ENCODE peak calls at places on chromosomes 12 and 14, in six cellular contexts. F is AG04450; Z is aorta; N is esophagus squamous epithelium; J is HCT116; S is CD4-positive, alpha-beta T cell. A is an unnamed sample.
A peak's percentile ranks its signal among the peaks of the same experiment; 100 is the strongest.

GRCh38 chr14:67426983-67427601 is 15.1 kb upstream of the PLEK2 start:
- DNase-seq in J (peak; percentile 71), Z (peak; percentile 84), S (peak; percentile 61), F (peak; percentile 45), N (no peak), A (peak; percentile 78)

GRCh38 chr12:112777387-112778025 is 14.0 kb upstream of the RPH3A start:
- DNase-seq in F (no peak), N (no peak), S (no peak), Z (no peak), J (no peak), A (no peak)

GRCh38 chr14:53038629-53039028 is 87.8 kb upstream of the FERMT2 start:
- DNase-seq in J (no peak), S (no peak), F (no peak), Z (no peak), N (no peak), A (no peak)

GRCh38 chr12:27730097-27730588 is 19.5 kb downstream of the MRPS35 start:
- DNase-seq in N (no peak), S (no peak), F (no peak), Z (no peak), J (no peak), A (no peak)

GRCh38 chr14:96584907-96585671 is 82.9 kb downstream of the PAPOLA start:
- DNase-seq in S (no peak), F (no peak), N (no peak), J (no peak), Z (no peak), A (no peak)

GRCh38 chr14:23409475-23409874 is 1.4 kb upstream of the MYH6 start:
- DNase-seq in S (no peak), Z (no peak), J (no peak), F (no peak), N (no peak), A (no peak)

GRCh38 chr14:36663404-36664321 is 2.0 kb downstream of the PAX9 start:
- DNase-seq in S (no peak), J (no peak), Z (no peak), F (no peak), N (no peak), A (no peak)

GRCh38 chr12:123436017-123436964 is at the start of gene RILPL2:
- DNase-seq in J (peak; percentile 47), F (no peak), Z (peak; percentile 97), N (peak; percentile 53), S (peak; percentile 85), A (peak; percentile 35)

GRCh38 chr12:58310828-58311273 is 369.5 kb downstream of the ATP23 start:
- DNase-seq in N (no peak), S (no peak), J (peak; percentile 66), Z (no peak), F (peak; percentile 95), A (no peak)

GRCh38 chr12:69120331-69120730 is 119.0 kb upstream of the CPSF6 start:
- DNase-seq in Z (no peak), F (no peak), N (no peak), S (no peak), J (no peak), A (no peak)

GRCh38 chr12:103882861-103883596 is 42.0 kb upstream of the NT5DC3 start:
- DNase-seq in N (no peak), J (no peak), Z (no peak), S (no peak), F (no peak), A (no peak)

GRCh38 chr12:20620311-20620710 is 74.8 kb upstream of the SLCO1C1 start:
- DNase-seq in Z (no peak), N (no peak), F (no peak), J (no peak), S (no peak), A (no peak)

GRCh38 chr14:52076334-52076733 is 7.5 kb upstream of the NID2 start:
- DNase-seq in J (no peak), F (no peak), S (no peak), Z (peak; percentile 77), N (no peak), A (no peak)

GRCh38 chr12:121287267-121287954 is 9.1 kb downstream of the CAMKK2 start:
- DNase-seq in S (no peak), N (no peak), J (no peak), F (peak; percentile 33), Z (no peak), A (no peak)

GRCh38 chr12:120536064-120536791 is 2.1 kb downstream of the RNF10 start:
- DNase-seq in S (no peak), Z (no peak), N (no peak), J (no peak), F (no peak), A (no peak)

GRCh38 chr14:93975791-93976476 is 436 bp downstream of the ASB2 start:
- DNase-seq in S (no peak), J (no peak), Z (no peak), F (no peak), N (no peak), A (no peak)

GRCh38 chr12:78981-79380 is 12.4 kb downstream of the IQSEC3 start:
- DNase-seq in Z (no peak), S (no peak), F (no peak), N (no peak), J (no peak), A (no peak)

GRCh38 chr12:89350661-89351488 is 1.4 kb downstream of the DUSP6 start:
- DNase-seq in N (no peak), J (no peak), Z (no peak), S (peak; percentile 7), F (no peak), A (no peak)

GRCh38 chr12:24111591-24111990 is 162.1 kb upstream of the SOX5 start:
- DNase-seq in F (no peak), Z (no peak), S (no peak), J (no peak), N (no peak), A (no peak)

GRCh38 chr14:45251912-45252311 is 1.1 kb downstream of the MIS18BP1 start:
- DNase-seq in S (no peak), J (no peak), N (no peak), Z (no peak), F (no peak), A (no peak)

GRCh38 chr14:50001999-50002925 is 109.4 kb downstream of the ARF6 start:
- DNase-seq in S (peak; percentile 43), J (no peak), F (no peak), Z (peak; percentile 60), N (no peak), A (no peak)

GRCh38 chr14:92785601-92786426 is 8.3 kb upstream of the GOLGA5 start:
- DNase-seq in Z (peak; percentile 72), N (no peak), J (no peak), S (no peak), F (peak; percentile 72), A (no peak)

DNA sequence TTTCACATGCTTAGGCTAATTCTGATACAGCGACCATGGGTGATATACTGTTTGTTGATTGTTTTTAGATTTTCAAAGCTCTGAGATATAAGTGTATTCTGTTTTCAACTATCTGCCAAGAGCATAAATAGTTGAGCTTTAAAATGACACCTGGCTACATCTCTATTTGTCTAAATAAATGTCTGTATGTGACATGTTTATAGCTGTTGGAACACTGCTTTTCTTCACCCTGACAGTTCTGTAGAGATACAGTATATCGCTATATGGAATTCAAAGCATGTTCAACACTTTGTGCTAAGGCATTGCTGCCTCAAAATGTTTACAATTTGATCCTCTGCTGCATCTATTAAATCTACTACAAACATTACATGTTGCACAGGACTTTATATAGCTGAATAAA is 27.4 kb upstream of the MGAT4C start:
- DNase-seq in J (no peak), N (no peak), F (no peak), S (no peak), Z (no peak), A (no peak)
- H3K27ac ChIP-seq in J (no peak overlapping the region), N (no peak overlapping the region), F (no peak overlapping the region), S (no peak overlapping the region), Z (no peak overlapping the region), A (no peak overlapping the region)

DNA sequence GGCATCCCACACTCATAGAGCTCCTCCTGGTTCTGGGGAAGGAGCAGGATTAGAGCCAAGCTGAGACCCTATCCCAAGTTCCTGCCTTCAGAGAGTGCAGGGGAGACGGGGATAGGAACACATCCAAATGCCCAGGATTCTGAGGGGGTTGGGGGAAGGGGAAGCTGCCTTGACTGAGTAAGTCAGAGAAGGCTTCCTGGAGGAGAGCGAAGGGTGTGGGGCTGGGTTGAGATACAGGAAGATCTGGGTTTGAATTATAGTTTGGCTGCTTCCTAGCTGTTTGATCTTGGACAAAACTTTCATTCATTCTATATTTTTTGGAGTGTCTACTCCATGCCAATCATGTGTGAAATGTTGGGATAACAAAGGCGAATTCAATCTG is 8.0 kb upstream of the AQP2 start:
- DNase-seq in S (no peak), F (no peak), J (no peak), Z (no peak), N (no peak), A (no peak)
- H3K27ac ChIP-seq in S (no peak overlapping the region), F (no peak overlapping the region), J (no peak overlapping the region), Z (no peak overlapping the region), N (peak overlapping the region; percentile 87), A (no peak overlapping the region)

GRCh38 chr12:124626841-124627502 is 59.6 kb upstream of the NCOR2 start:
- DNase-seq in S (no peak), J (no peak), F (no peak), Z (peak; percentile 88), N (no peak), A (no peak)
- H3K27ac ChIP-seq in S (no peak overlapping the region), J (no peak overlapping the region), F (no peak overlapping the region), Z (no peak overlapping the region), N (peak overlapping the region; percentile 73), A (no peak overlapping the region)

GRCh38 chr12:93679308-93679933 is 2.2 kb downstream of the CRADD start:
- DNase-seq in J (no peak), F (no peak), N (no peak), S (no peak), Z (no peak), A (no peak)

GRCh38 chr12:93682846-93683261 is 5.7 kb downstream of the CRADD start:
- DNase-seq in J (no peak), F (no peak), Z (no peak), N (no peak), S (no peak), A (no peak)

GRCh38 chr12:93686572-93687365 is 9.6 kb downstream of the CRADD start:
- DNase-seq in S (no peak), F (no peak), Z (no peak), N (no peak), J (no peak), A (no peak)

GRCh38 chr12:93684716-93685115 is 7.5 kb downstream of the CRADD start:
- DNase-seq in Z (no peak), S (no peak), J (no peak), F (no peak), N (no peak), A (no peak)

DNA sequence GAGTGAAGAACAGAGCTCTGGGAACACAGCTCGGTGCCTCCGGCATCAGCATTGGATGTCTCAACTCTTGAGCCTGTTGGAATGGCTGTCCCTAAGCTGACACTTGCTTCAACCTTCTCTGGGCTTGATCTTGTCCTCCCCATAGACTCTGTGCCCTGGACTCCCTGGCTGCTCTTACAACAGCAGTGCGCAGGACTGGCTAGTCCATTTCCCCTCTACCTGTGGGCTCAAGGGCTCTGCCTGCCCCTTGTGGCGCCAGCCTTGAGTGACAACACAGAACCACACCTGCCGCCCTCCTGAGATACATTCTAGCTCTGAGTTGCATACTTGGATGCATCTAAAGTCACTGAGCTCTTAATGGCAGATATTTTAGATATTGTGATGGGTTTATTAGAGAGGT is 6.2 kb downstream of the CRADD start:
- DNase-seq in S (no peak), F (no peak), N (no peak), Z (no peak), J (no peak), A (no peak)
- H3K27ac ChIP-seq in S (no peak overlapping the region), F (no peak overlapping the region), N (no peak overlapping the region), Z (no peak overlapping the region), J (no peak overlapping the region), A (no peak overlapping the region)

A was measured in substantia nigra.